ENCODE peak calls at places on chromosomes 1 and 21, in five cellular contexts. D, J, P, N and B are unnamed samples.

GRCh38 chr1:172837816-172838680 is 179.1 kb downstream of the FASLG start:
- DNase-seq in D (no peak), J (no peak), P (no peak), N (no peak), B (no peak)

GRCh38 chr1:24416666-24417391 is 1.2 kb downstream of the NIPAL3 start:
- DNase-seq in D (peak), J (no peak), P (no peak), N (peak), B (peak)

GRCh38 chr1:87598429-87598828 is 269.7 kb downstream of the LMO4 start:
- DNase-seq in D (peak), J (peak), P (no peak), N (no peak), B (no peak)

GRCh38 chr1:230730979-230731378 is 16.2 kb upstream of the CAPN9 start:
- DNase-seq in D (peak), J (no peak), P (no peak), N (no peak), B (no peak)

GRCh38 chr1:5637171-5637570 is 355.1 kb downstream of the NPHP4 start:
- DNase-seq in D (no peak), J (no peak), P (peak), N (no peak), B (no peak)

GRCh38 chr1:16208270-16208987 is 4.0 kb downstream of the ARHGEF19 start:
- DNase-seq in D (no peak), J (no peak), P (no peak), N (no peak), B (no peak)

GRCh38 chr1:158506369-158506987 is 34.5 kb downstream of the OR10R2 start:
- DNase-seq in D (peak), J (peak), P (peak), N (peak), B (no peak)

GRCh38 chr1:244315996-244316395 is 135.7 kb downstream of the ADSS2 start:
- DNase-seq in D (no peak), J (no peak), P (no peak), N (no peak), B (no peak)

GRCh38 chr21:32844653-32845443 is 73.3 kb upstream of the PAXBP1 start:
- DNase-seq in D (no peak), J (no peak), P (no peak), N (no peak), B (no peak)

GRCh38 chr1:167524651-167525050 is 6.3 kb upstream of the CD247 start:
- DNase-seq in D (peak), J (no peak), P (no peak), N (no peak), B (no peak)

GRCh38 chr1:14082331-14082730 is 382.3 kb downstream of the PRDM2 start:
- DNase-seq in D (no peak), J (no peak), P (no peak), N (no peak), B (no peak)

GRCh38 chr1:203135636-203136305 is 8.2 kb downstream of the ADORA1 start:
- DNase-seq in D (no peak), J (no peak), P (no peak), N (no peak), B (no peak)

GRCh38 chr1:77857557-77857956 is 30.9 kb upstream of the NEXN start:
- DNase-seq in D (no peak), J (no peak), P (no peak), N (no peak), B (no peak)

GRCh38 chr1:161676958-161677689 is 14.2 kb downstream of the FCGR2B start:
- DNase-seq in D (peak), J (no peak), P (no peak), N (no peak), B (no peak)

GRCh38 chr1:85496881-85497582 is 32.1 kb upstream of the DDAH1 start:
- DNase-seq in D (no peak), J (no peak), P (no peak), N (no peak), B (no peak)

GRCh38 chr1:117210831-117211261 is at the start of gene VTCN1:
- DNase-seq in D (no peak), J (no peak), P (no peak), N (no peak), B (no peak)

GRCh38 chr1:154325583-154326545 is 539 bp downstream of the ATP8B2 start:
- DNase-seq in D (peak), J (no peak), P (peak), N (peak), B (no peak)

GRCh38 chr1:87588445-87588844 is 259.8 kb downstream of the LMO4 start:
- DNase-seq in D (no peak), J (no peak), P (no peak), N (no peak), B (no peak)

GRCh38 chr21:14589855-14590563 is 43.9 kb upstream of the SAMSN1 start:
- DNase-seq in D (no peak), J (no peak), P (no peak), N (no peak), B (no peak)

GRCh38 chr1:34125721-34126380 is 39.2 kb downstream of the CSMD2 start:
- DNase-seq in D (no peak), J (no peak), P (no peak), N (no peak), B (no peak)

GRCh38 chr1:151837841-151838490 is 1.7 kb downstream of the C2CD4D start:
- DNase-seq in D (no peak), J (no peak), P (no peak), N (no peak), B (peak)

GRCh38 chr21:42009831-42010506 is at the start of gene ZBTB21:
- DNase-seq in D (peak), J (peak), P (peak), N (peak), B (peak)

GRCh38 chr1:230867903-230868735 is at the start of gene C1orf198:
- DNase-seq in D (peak), J (no peak), P (peak), N (peak), B (peak)

GRCh38 chr21:36709868-36710728 is 11.2 kb downstream of the SIM2 start:
- DNase-seq in D (no peak), J (no peak), P (no peak), N (no peak), B (no peak)

GRCh38 chr1:247295274-247295684 is 36.4 kb downstream of the ZNF496 start:
- DNase-seq in D (no peak), J (peak), P (no peak), N (no peak), B (no peak)

GRCh38 chr1:87814573-87814972 is 485.9 kb downstream of the LMO4 start:
- DNase-seq in D (no peak), J (no peak), P (no peak), N (no peak), B (no peak)

DNA sequence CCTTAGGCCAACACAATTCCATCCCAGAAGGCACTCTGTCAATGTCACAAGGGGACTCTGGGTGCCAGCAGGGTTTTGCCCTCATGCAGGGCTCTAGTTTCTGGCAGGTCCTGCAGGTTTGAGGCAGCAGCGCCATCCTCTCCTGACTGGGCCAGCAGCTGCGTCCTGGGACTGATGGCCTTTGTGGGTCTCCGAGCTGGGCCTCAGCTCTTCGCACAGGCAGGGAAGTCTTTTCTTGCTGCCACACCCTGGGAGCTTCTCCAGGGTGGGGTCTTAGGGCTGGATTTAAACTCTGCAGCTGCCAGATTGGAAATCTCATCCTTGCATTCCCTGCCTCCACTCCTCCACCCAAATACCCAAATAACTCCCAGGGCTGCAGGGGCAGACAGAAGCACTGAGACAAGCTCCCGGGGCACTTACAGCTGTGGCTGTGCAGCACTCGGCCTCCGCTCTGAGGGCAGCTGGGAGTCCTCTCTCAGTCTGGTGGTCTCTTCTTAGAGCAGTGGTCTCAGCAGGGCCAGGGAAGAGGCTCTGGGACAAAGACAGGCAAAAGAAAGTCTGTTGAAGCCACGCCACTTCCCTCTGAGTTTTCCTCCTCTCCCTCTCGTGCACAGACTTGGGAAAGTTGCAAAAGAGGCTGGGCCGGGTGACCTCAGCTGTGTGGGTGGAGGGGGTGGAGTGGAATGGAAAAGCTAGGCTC is at the start of gene RAB7B:
- DNase-seq in D (no peak), J (no peak), P (no peak), N (no peak), B (no peak)
- TF ChIP-seq POLR2AphosphoS5 in D (no peak), J (no peak), P (no peak), N (no peak), B (no peak)

GRCh38 chr1:10225573-10225972 is 15.2 kb downstream of the KIF1B start:
- DNase-seq in D (no peak), J (no peak), P (no peak), N (no peak), B (no peak)
- TF ChIP-seq TAF1 in D (no peak), J (no peak), P (no peak), N (no peak), B (no peak)

GRCh38 chr1:201640624-201641023 is 101.7 kb downstream of the NAV1 start:
- DNase-seq in D (no peak), J (no peak), P (no peak), N (no peak), B (no peak)
- TF ChIP-seq POLR2AphosphoS5 in D (no peak), J (no peak), P (no peak), N (no peak), B (no peak)

GRCh38 chr1:223713546-223714420 is 1.4 kb downstream of the CAPN2 start:
- DNase-seq in D (no peak), J (no peak), P (no peak), N (peak), B (no peak)
- TF ChIP-seq TAF1 in D (no peak), J (no peak), P (no peak), N (no peak), B (no peak)

GRCh38 chr1:30887485-30888315 is 20.9 kb downstream of the SDC3 start:
- DNase-seq in D (no peak), J (no peak), P (no peak), N (no peak), B (no peak)
- TF ChIP-seq POLR2AphosphoS5 in D (no peak), J (no peak), P (no peak), N (no peak), B (no peak)

DNA sequence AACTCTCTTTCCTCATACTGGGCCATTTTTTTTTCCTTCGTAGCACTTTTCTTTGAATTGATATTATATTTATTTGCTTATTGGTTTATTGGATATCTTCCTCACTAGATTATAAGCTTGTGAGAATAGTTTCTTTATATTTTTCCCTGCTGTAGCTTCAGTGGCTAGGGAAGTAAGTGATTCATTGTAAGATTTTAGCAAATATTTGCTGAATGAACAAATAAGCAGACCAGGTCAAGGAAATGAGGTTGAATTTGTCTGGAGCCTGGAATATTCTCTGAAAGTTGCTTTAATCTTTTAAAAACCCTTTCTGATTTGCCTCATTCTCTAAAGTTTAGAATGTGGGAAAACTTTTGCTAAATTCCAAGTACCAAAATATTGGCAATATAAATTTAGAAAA is 80.2 kb downstream of the RABGAP1L start:
- DNase-seq in D (peak), J (no peak), P (no peak), N (no peak), B (no peak)
- TF ChIP-seq TAF1 in D (no peak), J (no peak), P (no peak), N (no peak), B (no peak)